ENCODE peak calls at places on chromosome 9, in nine cellular contexts. One of them, this sample, is unnamed.

GRCh38 chr9:5499889-5500398 is 10.4 kb upstream of the PDCD1LG2 start:
- DNase-seq in transverse colon: no peak
- DNase-seq in ovary: no peak
- DNase-seq in A549: no peak
- DNase-seq in suprapubic skin: no peak
- DNase-seq in stomach: no peak
- DNase-seq in K562: peak; percentile 24
- DNase-seq in HepG2: no peak
- DNase-seq in sigmoid colon: no peak
- DNase-seq in this sample: peak; percentile 35

GRCh38 chr9:123685489-123686083 is 244.3 kb downstream of the DENND1A start:
- DNase-seq in transverse colon: no peak
- DNase-seq in ovary: no peak
- DNase-seq in A549: no peak
- DNase-seq in suprapubic skin: no peak
- DNase-seq in stomach: no peak
- DNase-seq in K562: no peak
- DNase-seq in HepG2: no peak
- DNase-seq in sigmoid colon: no peak
- DNase-seq in this sample: no peak

GRCh38 chr9:110583237-110583636 is 3.7 kb upstream of the SVEP1 start:
- DNase-seq in transverse colon: no peak
- DNase-seq in ovary: no peak
- DNase-seq in A549: no peak
- DNase-seq in suprapubic skin: no peak
- DNase-seq in stomach: no peak
- DNase-seq in K562: no peak
- DNase-seq in HepG2: no peak
- DNase-seq in sigmoid colon: no peak
- DNase-seq in this sample: no peak

GRCh38 chr9:27278374-27278773 is 18.6 kb downstream of the EQTN start:
- DNase-seq in transverse colon: no peak
- DNase-seq in ovary: no peak
- DNase-seq in A549: no peak
- DNase-seq in suprapubic skin: no peak
- DNase-seq in stomach: no peak
- DNase-seq in K562: no peak
- DNase-seq in HepG2: no peak
- DNase-seq in sigmoid colon: no peak
- DNase-seq in this sample: no peak

GRCh38 chr9:72704688-72705375 is 183.4 kb downstream of the TMC1 start:
- DNase-seq in transverse colon: no peak
- DNase-seq in ovary: no peak
- DNase-seq in A549: no peak
- DNase-seq in suprapubic skin: no peak
- DNase-seq in stomach: no peak
- DNase-seq in K562: no peak
- DNase-seq in HepG2: no peak
- DNase-seq in sigmoid colon: no peak
- DNase-seq in this sample: no peak

GRCh38 chr9:90032296-90033029 is 427.7 kb downstream of the GADD45G start:
- DNase-seq in transverse colon: no peak
- DNase-seq in ovary: no peak
- DNase-seq in A549: no peak
- DNase-seq in suprapubic skin: no peak
- DNase-seq in stomach: no peak
- DNase-seq in K562: no peak
- DNase-seq in HepG2: no peak
- DNase-seq in sigmoid colon: no peak
- DNase-seq in this sample: no peak

GRCh38 chr9:98410185-98410697 is 154.8 kb upstream of the TBC1D2 start:
- DNase-seq in transverse colon: no peak
- DNase-seq in ovary: no peak
- DNase-seq in A549: no peak
- DNase-seq in suprapubic skin: no peak
- DNase-seq in stomach: no peak
- DNase-seq in K562: peak; percentile 87
- DNase-seq in HepG2: peak; percentile 10
- DNase-seq in sigmoid colon: no peak
- DNase-seq in this sample: no peak

GRCh38 chr9:78521680-78522079 is 224.8 kb downstream of the PSAT1 start:
- DNase-seq in transverse colon: no peak
- DNase-seq in ovary: no peak
- DNase-seq in A549: no peak
- DNase-seq in suprapubic skin: no peak
- DNase-seq in stomach: no peak
- DNase-seq in K562: no peak
- DNase-seq in HepG2: no peak
- DNase-seq in sigmoid colon: no peak
- DNase-seq in this sample: no peak

GRCh38 chr9:3035594-3036389 is 191.9 kb upstream of the PUM3 start:
- DNase-seq in transverse colon: no peak
- DNase-seq in ovary: no peak
- DNase-seq in A549: no peak
- DNase-seq in suprapubic skin: no peak
- DNase-seq in stomach: no peak
- DNase-seq in K562: no peak
- DNase-seq in HepG2: no peak
- DNase-seq in sigmoid colon: no peak
- DNase-seq in this sample: no peak

GRCh38 chr9:32627394-32627954 is 8.0 kb downstream of the TAF1L start:
- DNase-seq in transverse colon: no peak
- DNase-seq in ovary: no peak
- DNase-seq in A549: no peak
- DNase-seq in suprapubic skin: no peak
- DNase-seq in stomach: no peak
- DNase-seq in K562: no peak
- DNase-seq in HepG2: peak; percentile 21
- DNase-seq in sigmoid colon: no peak
- DNase-seq in this sample: no peak

GRCh38 chr9:108057421-108058136 is 568.0 kb upstream of the KLF4 start:
- DNase-seq in transverse colon: peak; percentile 14
- DNase-seq in ovary: peak; percentile 50
- DNase-seq in A549: peak; percentile 68
- DNase-seq in suprapubic skin: no peak
- DNase-seq in stomach: no peak
- DNase-seq in K562: no peak
- DNase-seq in HepG2: no peak
- DNase-seq in sigmoid colon: peak; percentile 81
- DNase-seq in this sample: no peak

GRCh38 chr9:97501177-97501971 is at the start of gene TMOD1:
- DNase-seq in transverse colon: peak; percentile 79
- DNase-seq in ovary: peak; percentile 76
- DNase-seq in A549: peak; percentile 83
- DNase-seq in suprapubic skin: peak; percentile 69
- DNase-seq in stomach: peak; percentile 80
- DNase-seq in K562: peak; percentile 97
- DNase-seq in HepG2: peak; percentile 35
- DNase-seq in sigmoid colon: peak; percentile 86
- DNase-seq in this sample: peak; percentile 50

GRCh38 chr9:87714819-87715218 is 11.1 kb upstream of the CTSL start:
- DNase-seq in transverse colon: peak; percentile 28
- DNase-seq in ovary: peak; percentile 60
- DNase-seq in A549: peak; percentile 41
- DNase-seq in suprapubic skin: no peak
- DNase-seq in stomach: peak; percentile 68
- DNase-seq in K562: peak; percentile 67
- DNase-seq in HepG2: peak; percentile 89
- DNase-seq in sigmoid colon: peak; percentile 87
- DNase-seq in this sample: no peak

GRCh38 chr9:78463750-78464149 is 166.8 kb downstream of the PSAT1 start:
- DNase-seq in transverse colon: no peak
- DNase-seq in ovary: no peak
- DNase-seq in A549: no peak
- DNase-seq in suprapubic skin: no peak
- DNase-seq in stomach: no peak
- DNase-seq in K562: no peak
- DNase-seq in HepG2: no peak
- DNase-seq in sigmoid colon: no peak
- DNase-seq in this sample: no peak

GRCh38 chr9:79461735-79462134 is 110.0 kb upstream of the TLE4 start:
- DNase-seq in transverse colon: no peak
- DNase-seq in ovary: no peak
- DNase-seq in A549: no peak
- DNase-seq in suprapubic skin: no peak
- DNase-seq in stomach: no peak
- DNase-seq in K562: no peak
- DNase-seq in HepG2: no peak
- DNase-seq in sigmoid colon: no peak
- DNase-seq in this sample: no peak

GRCh38 chr9:127742435-127743088 is 7.5 kb upstream of the TOR2A start:
- DNase-seq in transverse colon: no peak
- DNase-seq in ovary: peak; percentile 66
- DNase-seq in A549: peak; percentile 94
- DNase-seq in suprapubic skin: peak; percentile 86
- DNase-seq in stomach: peak; percentile 32
- DNase-seq in K562: peak; percentile 94
- DNase-seq in HepG2: no peak
- DNase-seq in sigmoid colon: peak; percentile 80
- DNase-seq in this sample: no peak

GRCh38 chr9:127741831-127742434 is 6.8 kb upstream of the TOR2A start:
- DNase-seq in transverse colon: peak; percentile 54
- DNase-seq in ovary: peak; percentile 75
- DNase-seq in A549: peak; percentile 49
- DNase-seq in suprapubic skin: peak; percentile 87
- DNase-seq in stomach: peak; percentile 62
- DNase-seq in K562: peak; percentile 91
- DNase-seq in HepG2: peak; percentile 37
- DNase-seq in sigmoid colon: no peak
- DNase-seq in this sample: no peak

GRCh38 chr9:127749090-127749787 is 14.1 kb upstream of the TOR2A start:
- DNase-seq in transverse colon: no peak
- DNase-seq in ovary: no peak
- DNase-seq in A549: no peak
- DNase-seq in suprapubic skin: no peak
- DNase-seq in stomach: no peak
- DNase-seq in K562: no peak
- DNase-seq in HepG2: no peak
- DNase-seq in sigmoid colon: no peak
- DNase-seq in this sample: no peak

GRCh38 chr9:127746959-127747569 is 12.0 kb upstream of the TOR2A start:
- DNase-seq in transverse colon: no peak
- DNase-seq in ovary: no peak
- DNase-seq in A549: no peak
- DNase-seq in suprapubic skin: no peak
- DNase-seq in stomach: no peak
- DNase-seq in K562: no peak
- DNase-seq in HepG2: no peak
- DNase-seq in sigmoid colon: no peak
- DNase-seq in this sample: no peak

DNA sequence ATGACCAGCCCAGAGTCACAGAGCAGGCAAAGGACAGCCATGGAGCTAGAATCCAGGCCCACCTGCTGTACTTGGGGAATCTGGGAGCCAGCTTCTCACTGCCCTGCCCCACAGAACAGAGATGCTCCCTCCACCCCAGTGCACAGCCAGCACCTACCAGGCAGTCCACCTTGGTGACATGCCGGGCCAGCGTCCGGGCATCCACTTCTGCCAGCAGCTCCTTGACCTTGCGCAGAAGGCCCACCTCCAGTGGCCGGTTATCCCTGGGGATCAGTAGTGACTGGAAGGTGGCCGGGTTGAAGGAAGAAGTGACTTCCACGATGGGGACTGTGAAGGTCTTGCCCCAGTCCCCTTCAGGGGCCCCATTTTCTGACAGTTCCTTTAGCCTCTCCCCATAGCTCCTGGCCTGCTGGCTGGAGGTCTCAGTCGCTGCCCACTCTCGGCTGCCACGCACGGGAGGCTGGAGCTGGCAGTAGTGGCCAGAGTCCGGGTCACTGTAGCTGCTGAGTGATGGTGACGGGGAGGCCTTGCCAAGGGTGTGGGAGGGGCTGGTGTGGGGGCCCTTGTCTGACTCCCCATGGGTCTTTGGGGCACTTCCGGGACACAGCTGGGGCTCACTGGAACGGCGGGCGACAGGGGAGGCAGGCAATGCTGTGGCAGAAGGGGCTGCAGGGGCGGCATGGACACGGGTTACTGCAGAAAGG is 9.5 kb upstream of the TOR2A start:
- DNase-seq in transverse colon: no peak
- DNase-seq in ovary: no peak
- DNase-seq in A549: no peak
- DNase-seq in suprapubic skin: no peak
- DNase-seq in stomach: no peak
- DNase-seq in K562: no peak
- DNase-seq in HepG2: no peak
- DNase-seq in sigmoid colon: no peak
- DNase-seq in this sample: no peak
- TF ChIP-seq POLR2A in transverse colon: no peak
- TF ChIP-seq POLR2A in ovary: no peak
- TF ChIP-seq POLR2A in A549: no peak
- TF ChIP-seq POLR2A in suprapubic skin: no peak
- TF ChIP-seq POLR2A in stomach: no peak
- TF ChIP-seq POLR2A in K562: no peak
- TF ChIP-seq POLR2A in HepG2: no peak
- TF ChIP-seq POLR2A in sigmoid colon: no peak
- TF ChIP-seq POLR2A in this sample: no peak

GRCh38 chr9:75488082-75488713 is 399.9 kb downstream of the OSTF1 start:
- DNase-seq in transverse colon: no peak
- DNase-seq in ovary: no peak
- DNase-seq in A549: no peak
- DNase-seq in suprapubic skin: no peak
- DNase-seq in stomach: no peak
- DNase-seq in K562: no peak
- DNase-seq in HepG2: no peak
- DNase-seq in sigmoid colon: no peak
- DNase-seq in this sample: no peak
- TF ChIP-seq EP300 in transverse colon: no peak
- TF ChIP-seq EP300 in ovary: no peak
- TF ChIP-seq EP300 in A549: no peak
- TF ChIP-seq EP300 in suprapubic skin: no peak
- TF ChIP-seq EP300 in stomach: no peak
- TF ChIP-seq EP300 in K562: no peak
- TF ChIP-seq EP300 in HepG2: no peak
- TF ChIP-seq EP300 in sigmoid colon: no peak
- TF ChIP-seq EP300 in this sample: no peak

DNA sequence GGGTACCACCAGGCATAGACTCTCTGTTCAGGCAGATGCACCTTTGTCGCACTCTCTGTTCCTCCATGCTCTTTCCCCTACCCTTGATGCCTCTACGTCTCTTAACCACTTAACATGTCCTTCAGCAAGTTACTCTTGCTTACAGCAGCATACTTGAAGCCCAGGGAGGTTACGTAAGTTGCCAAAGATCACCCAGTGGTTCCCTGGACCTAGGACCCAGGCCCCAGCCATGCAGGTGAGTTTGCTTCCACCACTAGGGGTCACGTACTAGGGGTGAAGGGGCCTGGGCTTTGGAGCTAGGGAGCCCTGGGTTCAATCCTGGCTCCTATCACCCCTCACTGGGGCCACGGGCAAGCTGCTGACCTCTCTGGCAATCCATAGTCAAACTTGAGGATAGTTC is 8.9 kb downstream of the AKNA start:
- DNase-seq in transverse colon: no peak
- DNase-seq in ovary: no peak
- DNase-seq in A549: no peak
- DNase-seq in suprapubic skin: no peak
- DNase-seq in stomach: no peak
- DNase-seq in K562: no peak
- DNase-seq in HepG2: no peak
- DNase-seq in sigmoid colon: no peak
- DNase-seq in this sample: no peak
- H3K4me1 ChIP-seq in transverse colon: peaks cover 7% of the 10 kb centered on the region
- H3K4me1 ChIP-seq in ovary: peaks cover 6% of the 10 kb centered on the region
- H3K4me1 ChIP-seq in A549: no peaks in the 10 kb centered on the region
- H3K4me1 ChIP-seq in suprapubic skin: peaks cover 21% of the 10 kb centered on the region
- H3K4me1 ChIP-seq in stomach: peaks cover 19% of the 10 kb centered on the region
- H3K4me1 ChIP-seq in K562: no peaks in the 10 kb centered on the region
- H3K4me1 ChIP-seq in HepG2: peaks cover 14% of the 10 kb centered on the region
- H3K4me1 ChIP-seq in sigmoid colon: peaks cover 15% of the 10 kb centered on the region
- H3K4me1 ChIP-seq in this sample: no peaks in the 10 kb centered on the region

GRCh38 chr9:122374885-122375420 is 4.1 kb downstream of the PTGS1 start:
- DNase-seq in transverse colon: peak; percentile 76
- DNase-seq in ovary: peak; percentile 80
- DNase-seq in A549: no peak
- DNase-seq in suprapubic skin: no peak
- DNase-seq in stomach: peak; percentile 85
- DNase-seq in K562: peak; percentile 83
- DNase-seq in HepG2: no peak
- DNase-seq in sigmoid colon: peak; percentile 95
- DNase-seq in this sample: peak; percentile 56
- TF ChIP-seq POLR2A in transverse colon: no peak
- TF ChIP-seq POLR2A in ovary: no peak
- TF ChIP-seq POLR2A in A549: no peak
- TF ChIP-seq POLR2A in suprapubic skin: no peak
- TF ChIP-seq POLR2A in stomach: no peak
- TF ChIP-seq POLR2A in K562: no peak
- TF ChIP-seq POLR2A in HepG2: no peak
- TF ChIP-seq POLR2A in sigmoid colon: peak; percentile 40
- TF ChIP-seq POLR2A in this sample: no peak